ENCODE peak calls at places on chromosomes 3 and 15, in eight cellular contexts. H, Z, D, S, E, C, K and P are unnamed samples.

GRCh38 chr3:14841836-14842235 is 23.1 kb downstream of the FGD5 start:
- DNase-seq in H (no peak), Z (no peak), D (no peak), S (no peak), E (no peak), C (no peak), K (no peak), P (no peak)

GRCh38 chr3:116413319-116413718 is 32.0 kb downstream of the LSAMP start:
- DNase-seq in H (no peak), Z (no peak), D (no peak), S (no peak), E (no peak), C (no peak), K (no peak), P (no peak)

GRCh38 chr3:184238246-184238818 is 8.9 kb downstream of the VWA5B2 start:
- DNase-seq in H (no peak), Z (no peak), D (no peak), S (no peak), E (no peak), C (no peak), K (no peak), P (no peak)

GRCh38 chr3:44120721-44121582 is 120.7 kb upstream of the TOPAZ1 start:
- DNase-seq in H (no peak), Z (peak), D (no peak), S (no peak), E (no peak), C (no peak), K (no peak), P (no peak)

GRCh38 chr3:170178631-170179030 is 2.9 kb downstream of the PHC3 start:
- DNase-seq in H (no peak), Z (no peak), D (no peak), S (peak), E (no peak), C (no peak), K (no peak), P (no peak)

GRCh38 chr15:29805043-29805707 is 17.1 kb downstream of the TJP1 start:
- DNase-seq in H (no peak), Z (peak), D (no peak), S (no peak), E (no peak), C (peak), K (peak), P (peak)

GRCh38 chr3:186477033-186477432 is 67.1 kb downstream of the CRYGS start:
- DNase-seq in H (no peak), Z (no peak), D (no peak), S (no peak), E (no peak), C (no peak), K (no peak), P (no peak)

GRCh38 chr3:120796944-120797343 is 54.4 kb downstream of the GTF2E1 start:
- DNase-seq in H (no peak), Z (no peak), D (no peak), S (no peak), E (no peak), C (no peak), K (no peak), P (no peak)

GRCh38 chr3:56879453-56880224 is 77.9 kb upstream of the ARHGEF3 start:
- DNase-seq in H (no peak), Z (peak), D (peak), S (no peak), E (no peak), C (no peak), K (no peak), P (no peak)

GRCh38 chr3:171646357-171647133 is 163.7 kb downstream of the PLD1 start:
- DNase-seq in H (no peak), Z (peak), D (peak), S (peak), E (no peak), C (no peak), K (peak), P (peak)

GRCh38 chr3:177820683-177821316 is 623.5 kb upstream of the TBL1XR1 start:
- DNase-seq in H (no peak), Z (no peak), D (no peak), S (no peak), E (no peak), C (no peak), K (no peak), P (peak)

GRCh38 chr3:174931969-174932368 is 72.8 kb downstream of the NAALADL2 start:
- DNase-seq in H (no peak), Z (no peak), D (no peak), S (no peak), E (no peak), C (no peak), K (no peak), P (no peak)

GRCh38 chr3:111578867-111579266 is 16.3 kb downstream of the ZBED2 start:
- DNase-seq in H (no peak), Z (no peak), D (no peak), S (no peak), E (no peak), C (no peak), K (no peak), P (no peak)